ENCODE peak calls at places on chromosomes 5 and 9, in four cellular contexts. One of them, this sample, is unnamed. For H3K27me3, the result is how much of the 10 kb centered on the place peaks cover.

GRCh38 chr5:123180178-123180577 is 91.1 kb downstream of the PRDM6 start:
- DNase-seq in psoas muscle: peak
- DNase-seq in keratinocyte: no peak
- DNase-seq in foreskin keratinocyte: no peak
- DNase-seq in this sample: no peak

GRCh38 chr5:19987594-19988345 is at the start of gene CDH18:
- DNase-seq in keratinocyte: no peak
- DNase-seq in foreskin keratinocyte: peak
- DNase-seq in psoas muscle: peak
- DNase-seq in this sample: peak

GRCh38 chr9:87446527-87446926 is 51.1 kb upstream of the DAPK1 start:
- DNase-seq in keratinocyte: no peak
- DNase-seq in psoas muscle: no peak
- DNase-seq in foreskin keratinocyte: no peak
- DNase-seq in this sample: no peak

GRCh38 chr9:76415154-76415553 is 20.9 kb upstream of the RFK start:
- DNase-seq in foreskin keratinocyte: no peak
- DNase-seq in keratinocyte: no peak
- DNase-seq in psoas muscle: no peak
- DNase-seq in this sample: no peak

GRCh38 chr9:133144142-133144886 is 19.4 kb downstream of the GBGT1 start:
- DNase-seq in keratinocyte: no peak
- DNase-seq in foreskin keratinocyte: no peak
- DNase-seq in psoas muscle: peak
- DNase-seq in this sample: no peak

GRCh38 chr5:120314201-120314600 is 149.9 kb upstream of the PRR16 start:
- DNase-seq in psoas muscle: no peak
- DNase-seq in foreskin keratinocyte: no peak
- DNase-seq in keratinocyte: no peak
- DNase-seq in this sample: no peak

GRCh38 chr9:76459691-76460635 is 981 bp downstream of the GCNT1 start:
- DNase-seq in psoas muscle: peak
- DNase-seq in keratinocyte: no peak
- DNase-seq in foreskin keratinocyte: peak
- DNase-seq in this sample: no peak

GRCh38 chr9:97737429-97737828 is 40.3 kb upstream of the XPA start:
- DNase-seq in foreskin keratinocyte: no peak
- DNase-seq in keratinocyte: no peak
- DNase-seq in psoas muscle: no peak
- DNase-seq in this sample: no peak

GRCh38 chr9:114893622-114894021 is 36.8 kb downstream of the TNFSF8 start:
- DNase-seq in psoas muscle: no peak
- DNase-seq in keratinocyte: no peak
- DNase-seq in foreskin keratinocyte: no peak
- DNase-seq in this sample: no peak

GRCh38 chr5:127358782-127359181 is 68.2 kb downstream of the MEGF10 start:
- DNase-seq in foreskin keratinocyte: no peak
- DNase-seq in psoas muscle: no peak
- DNase-seq in keratinocyte: no peak
- DNase-seq in this sample: peak

GRCh38 chr5:80809451-80809850 is 150.7 kb upstream of the RASGRF2 start:
- DNase-seq in psoas muscle: no peak
- DNase-seq in keratinocyte: no peak
- DNase-seq in foreskin keratinocyte: no peak
- DNase-seq in this sample: no peak

GRCh38 chr9:115035872-115036612 is 81.9 kb downstream of the TNC start:
- DNase-seq in psoas muscle: no peak
- DNase-seq in keratinocyte: no peak
- DNase-seq in foreskin keratinocyte: peak
- DNase-seq in this sample: peak

GRCh38 chr9:117043159-117043558 is 356.1 kb downstream of the TRIM32 start:
- DNase-seq in keratinocyte: no peak
- DNase-seq in psoas muscle: no peak
- DNase-seq in foreskin keratinocyte: no peak
- DNase-seq in this sample: no peak

GRCh38 chr9:79060726-79061125 is 511.0 kb upstream of the TLE4 start:
- DNase-seq in keratinocyte: no peak
- DNase-seq in foreskin keratinocyte: peak
- DNase-seq in psoas muscle: no peak
- DNase-seq in this sample: no peak

GRCh38 chr5:179860301-179860700 is 1.7 kb upstream of the MRNIP start:
- DNase-seq in foreskin keratinocyte: no peak
- DNase-seq in psoas muscle: no peak
- DNase-seq in keratinocyte: no peak
- DNase-seq in this sample: no peak

GRCh38 chr5:180172447-180173197 is 36.4 kb downstream of the RASGEF1C start:
- DNase-seq in keratinocyte: no peak
- DNase-seq in foreskin keratinocyte: no peak
- DNase-seq in psoas muscle: no peak
- DNase-seq in this sample: no peak

GRCh38 chr9:5500441-5501235 is 9.7 kb upstream of the PDCD1LG2 start:
- DNase-seq in psoas muscle: no peak
- DNase-seq in foreskin keratinocyte: no peak
- DNase-seq in keratinocyte: no peak
- DNase-seq in this sample: no peak

GRCh38 chr5:115179959-115180709 is 10.4 kb upstream of the TRIM36 start:
- DNase-seq in keratinocyte: no peak
- DNase-seq in foreskin keratinocyte: no peak
- DNase-seq in psoas muscle: no peak
- DNase-seq in this sample: no peak

GRCh38 chr5:115184780-115185179 is 15.1 kb upstream of the TRIM36 start:
- DNase-seq in psoas muscle: no peak
- DNase-seq in foreskin keratinocyte: no peak
- DNase-seq in keratinocyte: no peak
- DNase-seq in this sample: no peak

GRCh38 chr5:115186794-115187193 is 17.1 kb upstream of the TRIM36 start:
- DNase-seq in keratinocyte: no peak
- DNase-seq in psoas muscle: no peak
- DNase-seq in foreskin keratinocyte: no peak
- DNase-seq in this sample: no peak

GRCh38 chr5:115179068-115179958 is 9.6 kb upstream of the TRIM36 start:
- DNase-seq in keratinocyte: no peak
- DNase-seq in psoas muscle: no peak
- DNase-seq in foreskin keratinocyte: no peak
- DNase-seq in this sample: no peak

GRCh38 chr5:115181757-115182156 is 12.0 kb upstream of the TRIM36 start:
- DNase-seq in psoas muscle: no peak
- DNase-seq in foreskin keratinocyte: no peak
- DNase-seq in keratinocyte: no peak
- DNase-seq in this sample: no peak
- H3K27me3 ChIP-seq in psoas muscle: under half
- H3K27me3 ChIP-seq in foreskin keratinocyte: half or more
- H3K27me3 ChIP-seq in keratinocyte: half or more
- H3K27me3 ChIP-seq in this sample: under half

GRCh38 chr9:130319300-130319699 is 53.7 kb downstream of the HMCN2 start:
- DNase-seq in keratinocyte: no peak
- DNase-seq in psoas muscle: no peak
- DNase-seq in foreskin keratinocyte: no peak
- DNase-seq in this sample: no peak

GRCh38 chr9:130321082-130321481 is 55.5 kb downstream of the HMCN2 start:
- DNase-seq in foreskin keratinocyte: no peak
- DNase-seq in keratinocyte: no peak
- DNase-seq in psoas muscle: no peak
- DNase-seq in this sample: no peak

GRCh38 chr9:130321539-130321938 is 56.0 kb downstream of the HMCN2 start:
- DNase-seq in psoas muscle: no peak
- DNase-seq in foreskin keratinocyte: no peak
- DNase-seq in keratinocyte: no peak
- DNase-seq in this sample: no peak

GRCh38 chr9:130319944-130320696 is 54.6 kb downstream of the HMCN2 start:
- DNase-seq in foreskin keratinocyte: no peak
- DNase-seq in psoas muscle: no peak
- DNase-seq in keratinocyte: no peak
- DNase-seq in this sample: no peak

DNA sequence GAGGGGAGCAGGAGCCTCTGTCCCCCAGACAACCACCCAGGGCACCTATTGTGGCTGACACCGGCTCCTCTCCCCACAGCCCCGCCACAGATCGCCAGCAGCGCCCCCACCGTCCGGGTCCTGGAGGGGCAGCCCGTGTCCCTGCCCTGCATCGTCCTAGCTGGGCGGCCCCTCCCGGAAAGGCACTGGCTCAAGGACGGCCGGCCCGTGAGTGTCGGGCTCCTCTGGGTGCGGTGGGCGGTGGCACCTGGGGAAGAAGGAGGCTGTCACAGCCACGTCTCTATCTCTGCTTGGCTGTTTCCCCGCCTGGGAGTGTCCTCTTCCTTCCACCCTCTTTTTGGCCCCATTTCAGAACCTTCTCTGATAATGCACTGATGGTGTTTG is 55.1 kb downstream of the HMCN2 start:
- DNase-seq in foreskin keratinocyte: no peak
- DNase-seq in keratinocyte: no peak
- DNase-seq in psoas muscle: no peak
- DNase-seq in this sample: no peak
- H3K27me3 ChIP-seq in foreskin keratinocyte: half or more
- H3K27me3 ChIP-seq in keratinocyte: under half
- H3K27me3 ChIP-seq in psoas muscle: under half
- H3K27me3 ChIP-seq in this sample: under half

DNA sequence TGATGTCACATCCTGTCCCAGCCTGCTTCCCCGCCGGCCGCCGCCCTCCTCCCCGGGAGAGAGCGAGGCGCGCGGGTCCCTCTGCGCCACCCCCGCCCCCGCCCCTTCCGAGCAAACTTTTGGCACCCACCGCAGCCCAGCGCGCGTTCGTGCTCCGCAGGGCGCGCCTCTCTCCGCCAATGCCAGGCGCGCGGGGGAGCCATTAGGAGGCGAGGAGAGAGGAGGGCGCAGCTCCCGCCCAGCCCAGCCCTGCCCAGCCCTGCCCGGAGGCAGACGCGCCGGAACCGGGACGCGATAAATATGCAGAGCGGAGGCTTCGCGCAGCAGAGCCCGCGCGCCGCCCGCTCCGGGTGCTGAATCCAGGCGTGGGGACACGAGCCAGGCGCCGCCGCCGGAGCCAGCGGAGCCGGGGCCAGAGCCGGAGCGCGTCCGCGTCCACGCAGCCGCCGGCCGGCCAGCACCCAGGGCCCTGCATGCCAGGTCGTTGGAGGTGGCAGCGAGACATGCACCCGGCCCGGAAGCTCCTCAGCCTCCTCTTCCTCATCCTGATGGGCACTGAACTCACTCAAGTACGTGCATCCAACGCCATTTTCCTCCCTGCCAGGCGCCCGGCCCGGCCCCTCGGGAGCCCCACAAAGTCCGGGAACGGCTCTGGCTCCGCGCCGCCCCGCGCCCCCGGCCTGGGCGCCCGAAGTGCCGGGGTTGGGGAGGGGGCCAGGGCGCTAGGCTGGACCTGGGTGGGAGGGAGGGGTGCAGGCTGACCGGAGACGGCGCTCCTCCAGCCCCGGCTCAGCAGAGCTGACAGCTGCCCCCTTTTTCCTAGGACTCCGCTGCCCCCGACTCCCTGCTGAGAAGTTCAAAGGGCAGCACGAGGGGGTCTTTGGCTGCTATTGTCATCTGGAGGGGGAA is 12.0 kb upstream of the OLFM1 start:
- DNase-seq in psoas muscle: peak
- DNase-seq in foreskin keratinocyte: no peak
- DNase-seq in keratinocyte: no peak
- DNase-seq in this sample: no peak
- H3K27me3 ChIP-seq in psoas muscle: under half
- H3K27me3 ChIP-seq in foreskin keratinocyte: under half
- H3K27me3 ChIP-seq in keratinocyte: under half
- H3K27me3 ChIP-seq in this sample: under half

GRCh38 chr9:130901498-130902203 is 5.0 kb upstream of the QRFP start:
- DNase-seq in keratinocyte: no peak
- DNase-seq in psoas muscle: no peak
- DNase-seq in foreskin keratinocyte: no peak
- DNase-seq in this sample: no peak

GRCh38 chr9:130905125-130905901 is 8.7 kb upstream of the QRFP start:
- DNase-seq in psoas muscle: no peak
- DNase-seq in keratinocyte: no peak
- DNase-seq in foreskin keratinocyte: no peak
- DNase-seq in this sample: no peak

GRCh38 chr9:130902204-130903185 is 5.9 kb upstream of the QRFP start:
- DNase-seq in keratinocyte: no peak
- DNase-seq in foreskin keratinocyte: no peak
- DNase-seq in psoas muscle: no peak
- DNase-seq in this sample: no peak

GRCh38 chr9:130904070-130905044 is 7.7 kb upstream of the QRFP start:
- DNase-seq in keratinocyte: no peak
- DNase-seq in foreskin keratinocyte: no peak
- DNase-seq in psoas muscle: no peak
- DNase-seq in this sample: no peak

GRCh38 chr9:130903194-130904069 is 6.8 kb upstream of the QRFP start:
- DNase-seq in foreskin keratinocyte: no peak
- DNase-seq in keratinocyte: no peak
- DNase-seq in psoas muscle: no peak
- DNase-seq in this sample: no peak
- H3K27me3 ChIP-seq in foreskin keratinocyte: under half
- H3K27me3 ChIP-seq in keratinocyte: half or more
- H3K27me3 ChIP-seq in psoas muscle: under half
- H3K27me3 ChIP-seq in this sample: under half

GRCh38 chr5:154608531-154609011 is 130.5 kb upstream of the HAND1 start:
- DNase-seq in psoas muscle: no peak
- DNase-seq in keratinocyte: no peak
- DNase-seq in foreskin keratinocyte: no peak
- DNase-seq in this sample: no peak
- H3K27me3 ChIP-seq in psoas muscle: under half
- H3K27me3 ChIP-seq in keratinocyte: under half
- H3K27me3 ChIP-seq in foreskin keratinocyte: under half
- H3K27me3 ChIP-seq in this sample: under half

GRCh38 chr5:42953061-42953460 is 87.1 kb downstream of the ANXA2R start:
- DNase-seq in psoas muscle: no peak
- DNase-seq in keratinocyte: no peak
- DNase-seq in foreskin keratinocyte: no peak
- DNase-seq in this sample: no peak
- H3K27me3 ChIP-seq in psoas muscle: under half
- H3K27me3 ChIP-seq in keratinocyte: under half
- H3K27me3 ChIP-seq in foreskin keratinocyte: under half
- H3K27me3 ChIP-seq in this sample: under half

DNA sequence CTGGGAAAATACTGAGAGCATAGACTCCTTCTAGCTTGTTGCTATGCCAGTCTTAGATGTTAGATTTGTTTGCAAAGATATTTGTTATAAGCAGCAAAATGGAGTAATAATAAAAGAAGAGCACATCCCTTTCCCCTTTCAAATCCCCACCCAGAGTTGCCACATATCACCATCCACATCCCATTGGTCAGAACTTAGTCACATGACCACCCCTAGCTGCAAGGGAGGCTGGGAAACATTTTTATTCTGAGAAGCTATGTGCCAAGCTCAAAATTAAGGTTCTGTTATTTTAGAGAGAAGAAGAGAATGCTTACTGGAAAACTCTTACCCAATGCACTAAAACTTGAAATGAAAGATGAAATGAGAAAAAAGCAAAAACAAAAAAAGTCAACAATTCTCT is 193.9 kb upstream of the MVB12B start:
- DNase-seq in psoas muscle: no peak
- DNase-seq in keratinocyte: no peak
- DNase-seq in foreskin keratinocyte: no peak
- DNase-seq in this sample: no peak
- H3K27me3 ChIP-seq in psoas muscle: under half
- H3K27me3 ChIP-seq in keratinocyte: under half
- H3K27me3 ChIP-seq in foreskin keratinocyte: under half
- H3K27me3 ChIP-seq in this sample: under half

GRCh38 chr9:130588416-130588815 is 9.0 kb downstream of the FUBP3 start:
- DNase-seq in keratinocyte: no peak
- DNase-seq in psoas muscle: no peak
- DNase-seq in foreskin keratinocyte: no peak
- DNase-seq in this sample: no peak
- H3K27me3 ChIP-seq in keratinocyte: under half
- H3K27me3 ChIP-seq in psoas muscle: under half
- H3K27me3 ChIP-seq in foreskin keratinocyte: under half
- H3K27me3 ChIP-seq in this sample: under half

GRCh38 chr5:135916638-135917263 is 21.1 kb upstream of the IL9 start:
- DNase-seq in psoas muscle: no peak
- DNase-seq in keratinocyte: no peak
- DNase-seq in foreskin keratinocyte: no peak
- DNase-seq in this sample: no peak
- H3K27me3 ChIP-seq in psoas muscle: under half
- H3K27me3 ChIP-seq in keratinocyte: under half
- H3K27me3 ChIP-seq in foreskin keratinocyte: half or more
- H3K27me3 ChIP-seq in this sample: under half

This sample was measured in BJ.